ENCODE peak calls at places on chromosome 9, in six cellular contexts. J is brain microvascular endothelial cell, P is cardiac muscle cell, A is IMR-90, Y is mesothelial cell of epicardium, V is choroid plexus epithelial cell. S is an unnamed sample.

GRCh38 chr9:116760636-116761035 is 73.5 kb downstream of the TRIM32 start:
- DNase-seq in J (no peak), P (no peak), A (no peak), Y (no peak), V (no peak), S (no peak)

GRCh38 chr9:16139781-16140180 is 586.9 kb downstream of the CCDC171 start:
- DNase-seq in J (no peak), P (no peak), A (no peak), Y (no peak), V (peak), S (no peak)

GRCh38 chr9:69265891-69266290 is 59.1 kb upstream of the ENTREP1 start:
- DNase-seq in J (peak), P (no peak), A (peak), Y (no peak), V (no peak), S (peak)

GRCh38 chr9:95552241-95552640 is 35.5 kb upstream of the PTCH1 start:
- DNase-seq in J (no peak), P (no peak), A (no peak), Y (no peak), V (no peak), S (no peak)

GRCh38 chr9:121800376-121800775 is 148.9 kb downstream of the DAB2IP start:
- DNase-seq in J (no peak), P (no peak), A (no peak), Y (no peak), V (no peak), S (no peak)

GRCh38 chr9:127987103-127987614 is 6.4 kb upstream of the EEIG1 start:
- DNase-seq in J (no peak), P (no peak), A (no peak), Y (no peak), V (no peak), S (peak)

GRCh38 chr9:79524266-79524665 is 47.5 kb upstream of the TLE4 start:
- DNase-seq in J (peak), P (no peak), A (peak), Y (no peak), V (peak), S (peak)

GRCh38 chr9:107710988-107711387 is 221.4 kb upstream of the KLF4 start:
- DNase-seq in J (no peak), P (no peak), A (no peak), Y (no peak), V (no peak), S (peak)

GRCh38 chr9:3880851-3881250 is 355.1 kb upstream of the RFX3 start:
- DNase-seq in J (peak), P (no peak), A (peak), Y (no peak), V (peak), S (peak)

GRCh38 chr9:114849450-114849849 is 43.6 kb upstream of the TNFSF15 start:
- DNase-seq in J (no peak), P (no peak), A (no peak), Y (no peak), V (no peak), S (no peak)

GRCh38 chr9:76456202-76456926 is 2.6 kb upstream of the GCNT1 start:
- DNase-seq in J (peak), P (peak), A (peak), Y (no peak), V (peak), S (peak)

GRCh38 chr9:95336281-95336680 is 18.8 kb upstream of the FANCC start:
- DNase-seq in J (no peak), P (peak), A (no peak), Y (no peak), V (no peak), S (no peak)

GRCh38 chr9:22457448-22457847 is 10.8 kb downstream of the DMRTA1 start:
- DNase-seq in J (no peak), P (no peak), A (no peak), Y (no peak), V (no peak), S (peak)

GRCh38 chr9:21392270-21392669 is 7.1 kb upstream of the IFNA2 start:
- DNase-seq in J (no peak), P (no peak), A (no peak), Y (no peak), V (peak), S (peak)

GRCh38 chr9:89359636-89360315 is 41.5 kb downstream of the SECISBP2 start:
- DNase-seq in J (no peak), P (no peak), A (peak), Y (no peak), V (no peak), S (no peak)

GRCh38 chr9:22529426-22530199 is 83.0 kb downstream of the DMRTA1 start:
- DNase-seq in J (no peak), P (no peak), A (no peak), Y (no peak), V (peak), S (peak)

GRCh38 chr9:26264709-26265601 is 586.7 kb upstream of the TUSC1 start:
- DNase-seq in J (peak), P (no peak), A (peak), Y (no peak), V (peak), S (peak)

GRCh38 chr9:95076696-95077052 is 240.8 kb downstream of the FANCC start:
- DNase-seq in J (no peak), P (no peak), A (no peak), Y (no peak), V (no peak), S (no peak)

GRCh38 chr9:124356745-124357390 is 58.4 kb downstream of the PSMB7 start:
- DNase-seq in J (no peak), P (no peak), A (no peak), Y (no peak), V (no peak), S (no peak)

GRCh38 chr9:122816163-122816867 is 12.1 kb downstream of the PDCL start:
- DNase-seq in J (peak), P (no peak), A (no peak), Y (no peak), V (peak), S (no peak)

GRCh38 chr9:35680331-35681105 is 6.8 kb downstream of the CA9 start:
- DNase-seq in J (no peak), P (no peak), A (peak), Y (no peak), V (peak), S (no peak)

GRCh38 chr9:137757613-137758029 is 120.0 kb upstream of the CACNA1B start:
- DNase-seq in J (peak), P (no peak), A (peak), Y (no peak), V (peak), S (peak)

GRCh38 chr9:127539259-127539981 is 72.7 kb upstream of the STXBP1 start:
- DNase-seq in J (no peak), P (no peak), A (peak), Y (no peak), V (no peak), S (no peak)

GRCh38 chr9:97564291-97565175 is 63.1 kb downstream of the TMOD1 start:
- DNase-seq in J (peak), P (no peak), A (peak), Y (no peak), V (peak), S (peak)

GRCh38 chr9:10134266-10134665 is 478.5 kb downstream of the PTPRD start:
- DNase-seq in J (no peak), P (no peak), A (no peak), Y (no peak), V (no peak), S (no peak)

GRCh38 chr9:108850293-108850897 is 5.4 kb downstream of the ACTL7B start:
- DNase-seq in J (no peak), P (no peak), A (peak), Y (no peak), V (peak), S (peak)
- TF ChIP-seq CTCF in J (peak), P (peak), A (peak), Y (no peak), V (peak), S (peak)

DNA sequence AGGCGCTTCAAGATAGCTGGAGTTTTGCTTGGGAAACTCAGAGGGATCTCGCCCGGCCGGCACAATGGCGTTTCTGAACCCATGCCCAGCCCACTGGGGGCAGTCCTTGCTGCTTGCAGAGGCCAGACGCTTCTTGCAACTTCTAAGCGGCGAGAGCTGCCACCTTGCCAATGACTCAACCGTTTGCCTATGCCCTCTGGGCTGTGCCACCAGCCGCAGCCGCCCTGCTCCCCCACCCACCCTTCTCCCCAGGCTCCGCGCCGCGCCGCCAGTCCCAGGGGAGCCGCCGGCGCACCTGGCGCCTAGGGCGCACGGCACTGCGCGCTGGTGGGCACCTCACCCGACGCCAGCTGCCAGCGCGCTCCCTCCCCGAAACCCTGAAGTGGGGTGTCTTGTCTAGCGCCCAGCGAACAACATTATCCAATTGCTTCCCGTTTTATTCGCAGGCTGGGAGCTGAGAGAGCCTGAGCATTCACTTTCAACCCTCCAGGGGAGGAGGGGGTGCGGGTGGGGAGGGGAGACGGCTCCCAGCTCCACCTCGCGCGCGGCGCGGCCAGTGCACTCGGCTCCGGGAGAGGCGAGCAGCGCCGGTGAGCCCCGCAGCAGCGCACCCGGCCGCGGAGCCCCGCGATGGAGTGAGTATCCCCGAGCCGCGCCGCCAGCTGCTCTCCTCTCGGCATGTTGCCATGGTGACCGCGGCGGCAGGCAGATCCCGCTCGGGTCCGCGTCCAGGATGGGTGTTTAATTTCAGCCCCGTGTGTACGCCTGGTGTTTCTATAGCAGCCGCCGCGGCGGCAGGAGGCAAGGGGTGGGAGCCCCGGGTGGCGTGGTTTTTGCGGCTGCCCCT is 139.5 kb upstream of the PALM2AKAP2 start:
- DNase-seq in J (peak), P (peak), A (peak), Y (peak), V (peak), S (peak)
- TF ChIP-seq CTCF in J (peak), P (no peak), A (no peak), Y (no peak), V (no peak), S (no peak)

GRCh38 chr9:98673681-98674080 is 35.1 kb downstream of the GABBR2 start:
- DNase-seq in J (no peak), P (no peak), A (no peak), Y (no peak), V (no peak), S (no peak)

DNA sequence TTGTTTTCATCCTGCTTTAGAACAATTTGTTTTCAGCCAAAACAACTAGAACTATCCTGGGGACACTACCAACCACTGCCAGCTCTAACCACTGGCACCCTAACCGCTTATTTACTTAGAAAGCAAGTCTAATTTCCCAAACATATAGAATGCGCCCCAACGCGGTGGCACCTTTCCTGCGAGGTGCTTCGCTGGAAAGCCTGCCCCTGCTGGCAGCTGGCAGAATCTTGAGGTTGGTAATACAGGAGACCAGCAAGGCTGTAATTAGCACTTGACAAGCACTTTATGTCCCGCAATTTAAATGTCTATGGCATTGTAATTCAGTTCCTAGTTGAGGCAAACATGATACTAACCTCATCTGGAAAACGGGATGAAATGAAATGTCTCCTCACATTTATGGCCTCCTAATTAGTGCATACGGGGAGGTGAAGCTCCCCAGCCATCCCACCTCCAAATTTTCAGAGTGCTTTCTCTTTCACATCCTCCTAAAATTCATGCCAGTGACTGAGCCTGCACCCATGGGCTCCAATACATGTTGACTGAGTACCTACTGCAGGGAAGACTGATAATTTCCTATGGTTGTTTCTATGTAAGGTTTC is 30.4 kb downstream of the GABBR2 start:
- DNase-seq in J (no peak), P (peak), A (no peak), Y (no peak), V (peak), S (peak)
- TF ChIP-seq CTCF in J (peak), P (peak), A (peak), Y (no peak), V (peak), S (peak)

DNA sequence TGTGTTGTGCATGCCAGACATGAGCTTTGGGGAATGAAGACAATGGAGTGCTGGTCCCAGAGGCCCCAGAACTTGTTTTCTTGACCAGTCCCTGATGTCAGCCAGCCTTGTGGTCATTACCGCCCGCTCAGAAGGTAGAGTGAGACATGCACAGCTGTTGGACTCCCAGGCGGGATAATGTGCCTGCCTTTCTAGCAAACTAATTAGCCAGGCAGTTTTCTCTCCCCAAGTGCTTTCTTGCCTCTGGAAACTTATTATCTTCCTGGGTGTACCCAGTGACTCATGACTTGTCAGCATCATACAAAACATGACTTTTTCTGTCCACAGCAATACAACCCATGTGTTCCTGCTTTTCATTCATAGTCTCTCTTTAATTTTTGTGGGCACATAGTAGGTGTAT is 131.1 kb downstream of the RMI1 start:
- DNase-seq in J (no peak), P (no peak), A (no peak), Y (no peak), V (peak), S (peak)
- TF ChIP-seq CTCF in J (no peak), P (no peak), A (no peak), Y (no peak), V (no peak), S (no peak)

DNA sequence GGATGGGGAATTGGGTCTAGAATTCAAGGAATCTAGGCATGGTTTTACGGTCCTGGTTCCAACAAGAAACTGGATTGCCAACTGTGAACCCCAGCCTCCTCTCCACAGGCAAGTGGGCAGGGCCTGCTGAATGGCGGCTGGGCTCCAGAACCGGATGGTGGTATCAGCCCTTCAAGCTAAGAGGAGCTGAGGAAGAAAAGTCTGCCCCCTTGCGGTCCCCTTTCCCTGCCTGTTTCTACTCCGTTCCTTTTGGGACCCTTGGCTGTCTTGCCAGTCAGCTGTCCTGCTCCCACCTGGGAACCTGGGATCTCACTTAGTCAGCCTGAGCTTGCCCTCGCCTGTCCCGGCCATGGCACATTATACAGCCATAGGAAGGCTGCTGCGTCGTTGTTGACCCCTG is 234.4 kb upstream of the DAPK1 start:
- DNase-seq in J (no peak), P (no peak), A (no peak), Y (no peak), V (no peak), S (no peak)
- TF ChIP-seq CTCF in J (peak), P (peak), A (no peak), Y (no peak), V (peak), S (no peak)

GRCh38 chr9:133429641-133430161 is 7.5 kb downstream of the ADAMTS13 start:
- DNase-seq in J (peak), P (peak), A (peak), Y (peak), V (peak), S (peak)
- TF ChIP-seq CTCF in J (peak), P (peak), A (peak), Y (peak), V (peak), S (peak)